ENCODE peak calls at places on chromosome 18, in ten cellular contexts. F, E, O, K, N, H, D, S, Q and W are unnamed samples.
A peak's percentile ranks its signal among the peaks of the same experiment; 100 is the strongest.

GRCh38 chr18:79936641-79937040 is 14.8 kb downstream of the SLC66A2 start:
- DNase-seq in F (no peak), E (peak; percentile 61), O (no peak), K (no peak), N (no peak), H (no peak), D (peak; percentile 3), S (no peak), Q (no peak), W (no peak)

GRCh38 chr18:72091369-72091768 is 452.8 kb downstream of the CBLN2 start:
- DNase-seq in F (no peak), E (no peak), O (no peak), K (no peak), N (peak; percentile 4), H (no peak), D (no peak), S (no peak), Q (no peak), W (no peak)

GRCh38 chr18:63178526-63178880 is 141.1 kb downstream of the BCL2 start:
- DNase-seq in F (no peak), E (peak; percentile 60), O (no peak), K (no peak), N (peak; percentile 39), H (peak; percentile 44), D (peak; percentile 81), S (no peak), Q (no peak), W (peak; percentile 53)

GRCh38 chr18:23673725-23674124 is 11.0 kb upstream of the ANKRD29 start:
- DNase-seq in F (no peak), E (no peak), O (no peak), K (no peak), N (no peak), H (no peak), D (no peak), S (no peak), Q (no peak), W (no peak)

GRCh38 chr18:44548291-44549221 is 132.1 kb upstream of the SETBP1 start:
- DNase-seq in F (no peak), E (no peak), O (no peak), K (no peak), N (no peak), H (peak; percentile 86), D (no peak), S (no peak), Q (no peak), W (no peak)

GRCh38 chr18:3345885-3346284 is 84.0 kb downstream of the MYL12B start:
- DNase-seq in F (no peak), E (no peak), O (no peak), K (no peak), N (no peak), H (no peak), D (no peak), S (no peak), Q (no peak), W (no peak)

GRCh38 chr18:57353940-57354461 is 1.6 kb downstream of the ST8SIA3 start:
- DNase-seq in F (no peak), E (no peak), O (peak; percentile 37), K (no peak), N (peak; percentile 94), H (peak; percentile 21), D (no peak), S (peak; percentile 11), Q (no peak), W (peak; percentile 56)

GRCh38 chr18:2448565-2449151 is 122.6 kb downstream of the METTL4 start:
- DNase-seq in F (no peak), E (no peak), O (no peak), K (no peak), N (no peak), H (no peak), D (no peak), S (no peak), Q (no peak), W (no peak)

GRCh38 chr18:50398947-50399346 is 24.1 kb downstream of the SKA1 start:
- DNase-seq in F (no peak), E (no peak), O (no peak), K (no peak), N (peak; percentile 34), H (no peak), D (no peak), S (no peak), Q (no peak), W (no peak)

GRCh38 chr18:6954501-6954900 is 163.1 kb downstream of the LAMA1 start:
- DNase-seq in F (no peak), E (no peak), O (no peak), K (no peak), N (no peak), H (no peak), D (no peak), S (no peak), Q (no peak), W (peak; percentile 83)

GRCh38 chr18:47730795-47731194 is 199.7 kb downstream of the SMAD2 start:
- DNase-seq in F (no peak), E (no peak), O (no peak), K (no peak), N (peak; percentile 54), H (peak; percentile 58), D (no peak), S (peak; percentile 62), Q (no peak), W (no peak)

GRCh38 chr18:79574938-79575525 is 104.6 kb upstream of the CTDP1 start:
- DNase-seq in F (no peak), E (peak; percentile 50), O (no peak), K (no peak), N (no peak), H (no peak), D (no peak), S (no peak), Q (no peak), W (peak; percentile 9)

GRCh38 chr18:44943201-44943881 is 262.7 kb downstream of the SETBP1 start:
- DNase-seq in F (no peak), E (no peak), O (no peak), K (no peak), N (peak; percentile 49), H (peak; percentile 78), D (no peak), S (peak; percentile 35), Q (peak; percentile 56), W (no peak)

GRCh38 chr18:26460449-26461091 is 87.8 kb downstream of the KCTD1 start:
- DNase-seq in F (no peak), E (no peak), O (no peak), K (no peak), N (no peak), H (no peak), D (no peak), S (no peak), Q (no peak), W (peak; percentile 35)

GRCh38 chr18:12005542-12006487 is 24.5 kb downstream of the IMPA2 start:
- DNase-seq in F (no peak), E (no peak), O (no peak), K (no peak), N (no peak), H (no peak), D (no peak), S (no peak), Q (no peak), W (no peak)

GRCh38 chr18:23191952-23192662 is 56.8 kb downstream of the CABLES1 start:
- DNase-seq in F (no peak), E (peak; percentile 69), O (no peak), K (no peak), N (no peak), H (peak; percentile 93), D (peak; percentile 86), S (peak; percentile 80), Q (peak; percentile 54), W (peak; percentile 57)

GRCh38 chr18:7921938-7922587 is 354.9 kb downstream of the PTPRM start:
- DNase-seq in F (no peak), E (no peak), O (no peak), K (no peak), N (no peak), H (peak; percentile 18), D (no peak), S (peak; percentile 78), Q (no peak), W (peak; percentile 43)

GRCh38 chr18:79520473-79521390 is 125.0 kb downstream of the NFATC1 start:
- DNase-seq in F (no peak), E (no peak), O (peak; percentile 25), K (no peak), N (no peak), H (no peak), D (no peak), S (no peak), Q (no peak), W (no peak)

GRCh38 chr18:7927119-7927518 is 360.0 kb downstream of the PTPRM start:
- DNase-seq in F (no peak), E (no peak), O (no peak), K (no peak), N (no peak), H (no peak), D (no peak), S (no peak), Q (no peak), W (no peak)

GRCh38 chr18:27413495-27414401 is 228.6 kb upstream of the CHST9 start:
- DNase-seq in F (no peak), E (no peak), O (no peak), K (no peak), N (no peak), H (peak; percentile 97), D (no peak), S (no peak), Q (no peak), W (peak; percentile 24)

GRCh38 chr18:40902436-40902835 is 1052.6 kb upstream of the PIK3C3 start:
- DNase-seq in F (no peak), E (no peak), O (no peak), K (no peak), N (no peak), H (no peak), D (no peak), S (no peak), Q (no peak), W (no peak)

GRCh38 chr18:56919190-56919589 is 227.7 kb upstream of the BOD1L2 start:
- DNase-seq in F (no peak), E (no peak), O (no peak), K (no peak), N (no peak), H (no peak), D (no peak), S (no peak), Q (no peak), W (no peak)

GRCh38 chr18:34990571-34990970 is 50.6 kb upstream of the MAPRE2 start:
- DNase-seq in F (no peak), E (no peak), O (no peak), K (no peak), N (no peak), H (peak; percentile 55), D (no peak), S (peak; percentile 70), Q (no peak), W (no peak)

GRCh38 chr18:36153203-36153602 is 23.5 kb downstream of the ELP2 start:
- DNase-seq in F (no peak), E (no peak), O (no peak), K (no peak), N (no peak), H (peak; percentile 94), D (peak; percentile 43), S (peak; percentile 92), Q (peak; percentile 63), W (peak; percentile 8)

GRCh38 chr18:76741346-76741745 is 81.0 kb upstream of the ZNF236 start:
- DNase-seq in F (no peak), E (no peak), O (no peak), K (no peak), N (no peak), H (no peak), D (no peak), S (no peak), Q (no peak), W (no peak)

GRCh38 chr18:46755315-46756171 is 1.3 kb downstream of the ST8SIA5 start:
- DNase-seq in F (no peak), E (no peak), O (no peak), K (no peak), N (no peak), H (no peak), D (no peak), S (no peak), Q (no peak), W (no peak)

GRCh38 chr18:74722237-74722636 is 124.6 kb downstream of the ZNF407 start:
- DNase-seq in F (no peak), E (no peak), O (no peak), K (no peak), N (no peak), H (peak; percentile 22), D (no peak), S (peak; percentile 34), Q (no peak), W (no peak)

GRCh38 chr18:53909668-53910067 is 314.8 kb downstream of the MBD2 start:
- DNase-seq in F (no peak), E (no peak), O (no peak), K (no peak), N (peak; percentile 56), H (peak; percentile 46), D (no peak), S (peak; percentile 9), Q (no peak), W (no peak)